ENCODE peak calls at places on chromosomes 5 and 9, in seven cellular contexts. One of them, this sample, is unnamed.

GRCh38 chr9:738209-738915 is 103.1 kb upstream of the DMRT1 start:
- DNase-seq in tibial nerve: no peak
- DNase-seq in tibial artery: peak; percentile 85
- DNase-seq in psoas muscle: peak; percentile 82
- DNase-seq in GM23338: no peak
- DNase-seq in naive thymus-derived CD4-positive, alpha-beta T cell: no peak
- DNase-seq in HL-60: no peak
- DNase-seq in this sample: no peak

GRCh38 chr9:28064241-28064640 is 491.0 kb upstream of the C9orf72 start:
- DNase-seq in tibial nerve: no peak
- DNase-seq in tibial artery: no peak
- DNase-seq in GM23338: no peak
- DNase-seq in naive thymus-derived CD4-positive, alpha-beta T cell: no peak
- DNase-seq in psoas muscle: no peak
- DNase-seq in HL-60: no peak
- DNase-seq in this sample: no peak

GRCh38 chr9:96874947-96875459 is 20.7 kb upstream of the ZNF782 start:
- DNase-seq in psoas muscle: peak; percentile 55
- DNase-seq in tibial artery: no peak
- DNase-seq in GM23338: no peak
- DNase-seq in HL-60: no peak
- DNase-seq in tibial nerve: no peak
- DNase-seq in naive thymus-derived CD4-positive, alpha-beta T cell: peak; percentile 27
- DNase-seq in this sample: no peak

GRCh38 chr5:158139161-158139560 is 280.2 kb upstream of the CLINT1 start:
- DNase-seq in tibial artery: no peak
- DNase-seq in psoas muscle: no peak
- DNase-seq in naive thymus-derived CD4-positive, alpha-beta T cell: no peak
- DNase-seq in HL-60: no peak
- DNase-seq in GM23338: no peak
- DNase-seq in tibial nerve: no peak
- DNase-seq in this sample: no peak

GRCh38 chr5:961711-962240 is 46.8 kb upstream of the NKD2 start:
- DNase-seq in tibial artery: no peak
- DNase-seq in GM23338: no peak
- DNase-seq in HL-60: no peak
- DNase-seq in psoas muscle: peak; percentile 46
- DNase-seq in tibial nerve: no peak
- DNase-seq in naive thymus-derived CD4-positive, alpha-beta T cell: no peak
- DNase-seq in this sample: no peak

GRCh38 chr9:116721944-116722343 is 34.8 kb downstream of the TRIM32 start:
- DNase-seq in tibial nerve: no peak
- DNase-seq in naive thymus-derived CD4-positive, alpha-beta T cell: no peak
- DNase-seq in GM23338: no peak
- DNase-seq in psoas muscle: no peak
- DNase-seq in HL-60: no peak
- DNase-seq in tibial artery: no peak
- DNase-seq in this sample: no peak

GRCh38 chr5:51664491-51665294 is 281.4 kb downstream of the ISL1 start:
- DNase-seq in GM23338: no peak
- DNase-seq in HL-60: no peak
- DNase-seq in psoas muscle: no peak
- DNase-seq in naive thymus-derived CD4-positive, alpha-beta T cell: no peak
- DNase-seq in tibial artery: no peak
- DNase-seq in tibial nerve: no peak
- DNase-seq in this sample: no peak

GRCh38 chr5:173035904-173036707 is 20.0 kb upstream of the CREBRF start:
- DNase-seq in psoas muscle: no peak
- DNase-seq in naive thymus-derived CD4-positive, alpha-beta T cell: no peak
- DNase-seq in HL-60: no peak
- DNase-seq in tibial nerve: no peak
- DNase-seq in GM23338: no peak
- DNase-seq in tibial artery: no peak
- DNase-seq in this sample: no peak

GRCh38 chr9:89234636-89235035 is 56.0 kb upstream of the SHC3 start:
- DNase-seq in naive thymus-derived CD4-positive, alpha-beta T cell: no peak
- DNase-seq in tibial artery: no peak
- DNase-seq in HL-60: no peak
- DNase-seq in psoas muscle: no peak
- DNase-seq in GM23338: peak; percentile 72
- DNase-seq in tibial nerve: no peak
- DNase-seq in this sample: no peak

GRCh38 chr5:154309361-154309725 is 118.8 kb downstream of the GALNT10 start:
- DNase-seq in GM23338: no peak
- DNase-seq in tibial nerve: no peak
- DNase-seq in HL-60: no peak
- DNase-seq in naive thymus-derived CD4-positive, alpha-beta T cell: no peak
- DNase-seq in tibial artery: no peak
- DNase-seq in psoas muscle: no peak
- DNase-seq in this sample: no peak

GRCh38 chr5:96876292-96876850 is at the start of gene ERAP2:
- DNase-seq in psoas muscle: no peak
- DNase-seq in tibial artery: no peak
- DNase-seq in naive thymus-derived CD4-positive, alpha-beta T cell: peak; percentile 63
- DNase-seq in tibial nerve: no peak
- DNase-seq in HL-60: no peak
- DNase-seq in GM23338: peak; percentile 14
- DNase-seq in this sample: peak; percentile 44

GRCh38 chr5:97111004-97111403 is 31.4 kb downstream of the LIX1 start:
- DNase-seq in psoas muscle: no peak
- DNase-seq in tibial artery: no peak
- DNase-seq in GM23338: no peak
- DNase-seq in naive thymus-derived CD4-positive, alpha-beta T cell: no peak
- DNase-seq in HL-60: no peak
- DNase-seq in tibial nerve: no peak
- DNase-seq in this sample: no peak

GRCh38 chr5:166172597-166172996 is 2118.8 kb upstream of the WWC1 start:
- DNase-seq in naive thymus-derived CD4-positive, alpha-beta T cell: no peak
- DNase-seq in psoas muscle: no peak
- DNase-seq in tibial nerve: no peak
- DNase-seq in GM23338: no peak
- DNase-seq in tibial artery: no peak
- DNase-seq in HL-60: no peak
- DNase-seq in this sample: no peak
- H3K4me3 ChIP-seq in naive thymus-derived CD4-positive, alpha-beta T cell: no peak overlapping the region
- H3K4me3 ChIP-seq in psoas muscle: no peak overlapping the region
- H3K4me3 ChIP-seq in tibial nerve: no peak overlapping the region
- H3K4me3 ChIP-seq in GM23338: no peak overlapping the region
- H3K4me3 ChIP-seq in tibial artery: no peak overlapping the region
- H3K4me3 ChIP-seq in HL-60: no peak overlapping the region
- H3K4me3 ChIP-seq in this sample: no peak overlapping the region

GRCh38 chr9:120892748-120893584 is 16.0 kb upstream of the PHF19 start:
- DNase-seq in psoas muscle: no peak
- DNase-seq in tibial nerve: no peak
- DNase-seq in HL-60: peak; percentile 72
- DNase-seq in GM23338: no peak
- DNase-seq in tibial artery: no peak
- DNase-seq in naive thymus-derived CD4-positive, alpha-beta T cell: peak; percentile 50
- DNase-seq in this sample: peak; percentile 80
- H3K27ac ChIP-seq in psoas muscle: no peak overlapping the region
- H3K27ac ChIP-seq in tibial nerve: peak overlapping the region; percentile 83
- H3K27ac ChIP-seq in HL-60: peak overlapping the region; percentile 42
- H3K27ac ChIP-seq in GM23338: no peak overlapping the region
- H3K27ac ChIP-seq in tibial artery: peak overlapping the region; percentile 91
- H3K27ac ChIP-seq in naive thymus-derived CD4-positive, alpha-beta T cell: peak overlapping the region; percentile 90
- H3K27ac ChIP-seq in this sample: peak overlapping the region; percentile 77

DNA sequence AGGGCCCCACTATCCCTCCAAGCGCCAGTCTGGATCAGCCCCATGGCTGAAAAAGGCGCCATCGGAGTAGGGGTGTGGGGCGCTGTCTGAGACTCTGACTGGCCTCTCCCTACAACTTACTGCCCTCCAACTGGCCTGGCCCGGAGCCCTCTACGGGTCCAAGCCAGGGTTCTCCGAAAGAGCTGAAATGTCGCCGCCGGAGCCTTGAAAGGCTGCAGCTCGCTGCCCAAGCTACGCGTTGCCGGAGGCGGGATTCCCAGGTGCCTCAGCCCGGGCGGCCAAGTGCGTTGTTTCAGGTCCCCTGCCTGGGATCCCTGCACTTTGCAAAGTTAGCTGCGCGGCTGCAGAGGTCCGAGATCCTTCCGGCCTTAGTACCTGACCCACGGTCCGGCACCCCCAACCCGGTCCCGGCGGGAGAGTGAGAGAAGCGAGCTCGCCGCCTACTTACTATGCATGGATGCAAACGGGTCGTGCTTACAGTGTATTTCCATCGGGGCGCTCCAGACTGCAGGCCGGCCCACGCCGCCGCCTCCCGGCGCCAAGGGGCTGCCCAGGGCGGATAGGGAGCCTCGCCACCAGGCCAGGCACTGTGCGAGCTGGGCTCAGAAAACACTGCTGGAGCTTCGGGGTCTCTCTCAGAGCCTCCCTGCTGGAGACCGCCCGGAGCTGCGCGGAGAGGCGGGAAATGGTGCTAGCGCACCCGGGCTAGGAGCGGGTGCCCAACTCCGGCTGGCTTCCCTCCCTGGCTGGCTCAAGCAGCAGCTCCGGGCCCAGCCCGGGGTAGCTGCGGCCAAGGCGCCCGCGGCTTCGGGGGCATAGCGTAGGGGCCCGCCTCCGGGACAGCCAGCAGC is 7.8 kb downstream of the PAX5 start:
- DNase-seq in tibial nerve: no peak
- DNase-seq in psoas muscle: peak; percentile 43
- DNase-seq in GM23338: peak; percentile 70
- DNase-seq in HL-60: no peak
- DNase-seq in naive thymus-derived CD4-positive, alpha-beta T cell: no peak
- DNase-seq in tibial artery: no peak
- DNase-seq in this sample: no peak
- H3K4me3 ChIP-seq in tibial nerve: peak overlapping the region; percentile 10
- H3K4me3 ChIP-seq in psoas muscle: peak overlapping the region; percentile 49
- H3K4me3 ChIP-seq in GM23338: peak overlapping the region; percentile 68
- H3K4me3 ChIP-seq in HL-60: peak overlapping the region; percentile 5
- H3K4me3 ChIP-seq in naive thymus-derived CD4-positive, alpha-beta T cell: peak overlapping the region; percentile 29
- H3K4me3 ChIP-seq in tibial artery: no peak overlapping the region
- H3K4me3 ChIP-seq in this sample: no peak overlapping the region

GRCh38 chr9:123326662-123327093 is 29.3 kb upstream of the CRB2 start:
- DNase-seq in tibial nerve: no peak
- DNase-seq in psoas muscle: no peak
- DNase-seq in GM23338: peak; percentile 37
- DNase-seq in naive thymus-derived CD4-positive, alpha-beta T cell: no peak
- DNase-seq in HL-60: peak; percentile 73
- DNase-seq in tibial artery: no peak
- DNase-seq in this sample: no peak

GRCh38 chr9:123323482-123324013 is 32.4 kb upstream of the CRB2 start:
- DNase-seq in naive thymus-derived CD4-positive, alpha-beta T cell: no peak
- DNase-seq in HL-60: no peak
- DNase-seq in GM23338: no peak
- DNase-seq in tibial artery: no peak
- DNase-seq in psoas muscle: no peak
- DNase-seq in tibial nerve: no peak
- DNase-seq in this sample: no peak

GRCh38 chr9:123327697-123328100 is 28.3 kb upstream of the CRB2 start:
- DNase-seq in naive thymus-derived CD4-positive, alpha-beta T cell: no peak
- DNase-seq in tibial artery: no peak
- DNase-seq in tibial nerve: no peak
- DNase-seq in psoas muscle: no peak
- DNase-seq in HL-60: no peak
- DNase-seq in GM23338: peak; percentile 41
- DNase-seq in this sample: no peak

GRCh38 chr9:123324767-123325183 is 31.2 kb upstream of the CRB2 start:
- DNase-seq in tibial nerve: no peak
- DNase-seq in GM23338: no peak
- DNase-seq in psoas muscle: no peak
- DNase-seq in tibial artery: no peak
- DNase-seq in naive thymus-derived CD4-positive, alpha-beta T cell: no peak
- DNase-seq in HL-60: no peak
- DNase-seq in this sample: no peak

GRCh38 chr9:123326030-123326586 is 29.9 kb upstream of the CRB2 start:
- DNase-seq in tibial nerve: no peak
- DNase-seq in HL-60: no peak
- DNase-seq in psoas muscle: no peak
- DNase-seq in naive thymus-derived CD4-positive, alpha-beta T cell: no peak
- DNase-seq in tibial artery: no peak
- DNase-seq in GM23338: no peak
- DNase-seq in this sample: no peak
- H3K27ac ChIP-seq in tibial nerve: no peak overlapping the region
- H3K27ac ChIP-seq in HL-60: no peak overlapping the region
- H3K27ac ChIP-seq in psoas muscle: no peak overlapping the region
- H3K27ac ChIP-seq in naive thymus-derived CD4-positive, alpha-beta T cell: no peak overlapping the region
- H3K27ac ChIP-seq in tibial artery: no peak overlapping the region
- H3K27ac ChIP-seq in GM23338: no peak overlapping the region
- H3K27ac ChIP-seq in this sample: no peak overlapping the region

DNA sequence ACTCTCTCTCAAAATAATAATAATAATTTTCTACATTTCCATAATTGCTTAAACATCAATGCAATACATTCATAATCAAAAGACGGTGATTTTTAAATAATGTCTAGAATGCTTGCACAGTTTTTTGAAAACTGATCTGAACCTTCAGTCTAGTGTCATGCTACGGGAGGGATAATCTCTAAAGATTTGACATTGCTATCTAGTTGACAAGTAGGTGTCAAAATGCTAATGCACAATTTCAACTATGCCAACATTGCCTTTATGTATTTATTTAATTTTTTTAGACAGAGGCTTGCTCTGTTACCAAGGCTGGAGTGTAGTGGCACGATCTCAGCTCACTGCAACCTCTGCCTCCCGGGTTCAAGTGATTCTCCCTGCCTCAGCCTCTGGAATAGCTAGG is 16.0 kb upstream of the PCAT7 start:
- DNase-seq in tibial artery: no peak
- DNase-seq in naive thymus-derived CD4-positive, alpha-beta T cell: no peak
- DNase-seq in GM23338: no peak
- DNase-seq in tibial nerve: no peak
- DNase-seq in HL-60: no peak
- DNase-seq in psoas muscle: no peak
- DNase-seq in this sample: no peak
- H3K4me3 ChIP-seq in tibial artery: no peak overlapping the region
- H3K4me3 ChIP-seq in naive thymus-derived CD4-positive, alpha-beta T cell: no peak overlapping the region
- H3K4me3 ChIP-seq in GM23338: no peak overlapping the region
- H3K4me3 ChIP-seq in tibial nerve: no peak overlapping the region
- H3K4me3 ChIP-seq in HL-60: no peak overlapping the region
- H3K4me3 ChIP-seq in psoas muscle: no peak overlapping the region
- H3K4me3 ChIP-seq in this sample: no peak overlapping the region

GRCh38 chr9:110520120-110520701 is 59.3 kb downstream of the SVEP1 start:
- DNase-seq in psoas muscle: no peak
- DNase-seq in HL-60: no peak
- DNase-seq in naive thymus-derived CD4-positive, alpha-beta T cell: no peak
- DNase-seq in GM23338: no peak
- DNase-seq in tibial nerve: no peak
- DNase-seq in tibial artery: no peak
- DNase-seq in this sample: no peak
- H3K27ac ChIP-seq in psoas muscle: no peak overlapping the region
- H3K27ac ChIP-seq in HL-60: no peak overlapping the region
- H3K27ac ChIP-seq in naive thymus-derived CD4-positive, alpha-beta T cell: no peak overlapping the region
- H3K27ac ChIP-seq in GM23338: no peak overlapping the region
- H3K27ac ChIP-seq in tibial nerve: peak overlapping the region; percentile 15
- H3K27ac ChIP-seq in tibial artery: no peak overlapping the region
- H3K27ac ChIP-seq in this sample: no peak overlapping the region

GRCh38 chr9:35729700-35730485 is 2.1 kb downstream of the TLN1 start:
- DNase-seq in tibial artery: peak; percentile 86
- DNase-seq in tibial nerve: peak; percentile 42
- DNase-seq in psoas muscle: peak; percentile 73
- DNase-seq in GM23338: peak; percentile 90
- DNase-seq in HL-60: peak; percentile 68
- DNase-seq in naive thymus-derived CD4-positive, alpha-beta T cell: peak; percentile 27
- DNase-seq in this sample: peak; percentile 63
- H3K4me3 ChIP-seq in tibial artery: peak overlapping the region; percentile 93
- H3K4me3 ChIP-seq in tibial nerve: peak overlapping the region; percentile 16
- H3K4me3 ChIP-seq in psoas muscle: peak overlapping the region; percentile 82
- H3K4me3 ChIP-seq in GM23338: peak overlapping the region; percentile 91
- H3K4me3 ChIP-seq in HL-60: peak overlapping the region; percentile 83
- H3K4me3 ChIP-seq in naive thymus-derived CD4-positive, alpha-beta T cell: peak overlapping the region; percentile 98
- H3K4me3 ChIP-seq in this sample: peak overlapping the region; percentile 94

GRCh38 chr9:129480227-129480626 is 140.7 kb downstream of the C9orf50 start:
- DNase-seq in tibial artery: peak; percentile 83
- DNase-seq in tibial nerve: no peak
- DNase-seq in HL-60: no peak
- DNase-seq in psoas muscle: no peak
- DNase-seq in naive thymus-derived CD4-positive, alpha-beta T cell: no peak
- DNase-seq in GM23338: no peak
- DNase-seq in this sample: no peak
- H3K27ac ChIP-seq in tibial artery: peak overlapping the region; percentile 100
- H3K27ac ChIP-seq in tibial nerve: peak overlapping the region; percentile 100
- H3K27ac ChIP-seq in HL-60: no peak overlapping the region
- H3K27ac ChIP-seq in psoas muscle: peak overlapping the region; percentile 100
- H3K27ac ChIP-seq in naive thymus-derived CD4-positive, alpha-beta T cell: no peak overlapping the region
- H3K27ac ChIP-seq in GM23338: no peak overlapping the region
- H3K27ac ChIP-seq in this sample: no peak overlapping the region

This sample was measured in DND-41.